ENCODE peak calls at places on chromosomes 3 and 15, in eight cellular contexts. L, H, J, F, O, A, Z and C are unnamed samples. For H3K9me3, the result is how much of the 10 kb centered on the place peaks cover.

GRCh38 chr3:179100652-179101051 is 29.0 kb upstream of the ZMAT3 start:
- DNase-seq in L (no peak), H (no peak), J (no peak), O (no peak), A (no peak), Z (no peak), F (no peak), C (no peak)

GRCh38 chr3:197367081-197367780 is 68.8 kb upstream of the DLG1 start:
- DNase-seq in L (no peak), H (peak), F (peak), J (peak), O (no peak), A (no peak), Z (peak), C (no peak)

GRCh38 chr15:97061392-97061791 is 730.9 kb downstream of the NR2F2 start:
- DNase-seq in A (no peak), J (no peak), H (no peak), L (no peak), F (no peak), O (no peak), Z (no peak), C (no peak)

GRCh38 chr3:74267583-74268184 is 346.8 kb downstream of the CNTN3 start:
- DNase-seq in J (peak), H (peak), O (peak), Z (no peak), A (no peak), L (no peak), F (peak), C (no peak)

GRCh38 chr3:188673509-188674239 is 498.1 kb upstream of the TPRG1 start:
- DNase-seq in F (peak), J (no peak), L (no peak), O (no peak), Z (peak), H (peak), A (no peak), C (peak)

GRCh38 chr3:182081096-182081495 is 369.4 kb downstream of the SOX2 start:
- DNase-seq in A (no peak), H (no peak), Z (no peak), L (no peak), O (no peak), J (no peak), F (no peak), C (no peak)

GRCh38 chr15:43376017-43376705 is 5.3 kb downstream of the TUBGCP4 start:
- DNase-seq in O (no peak), Z (no peak), J (no peak), A (no peak), L (no peak), H (peak), F (peak), C (no peak)

GRCh38 chr3:63625161-63625560 is 27.3 kb upstream of the SNTN start:
- DNase-seq in J (no peak), A (no peak), F (no peak), H (no peak), Z (peak), O (no peak), L (no peak), C (no peak)

GRCh38 chr15:88812137-88812536 is 8.9 kb downstream of the ACAN start:
- DNase-seq in Z (no peak), A (no peak), F (no peak), L (no peak), H (no peak), J (no peak), O (no peak), C (no peak)

GRCh38 chr3:31377045-31377642 is 155.6 kb upstream of the STT3B start:
- DNase-seq in O (no peak), H (peak), Z (peak), L (no peak), F (peak), A (no peak), J (peak), C (no peak)

GRCh38 chr15:59237119-59237853 is 30.6 kb downstream of the LDHAL6B start:
- DNase-seq in L (no peak), Z (no peak), H (no peak), F (no peak), O (no peak), J (no peak), A (no peak), C (no peak)

GRCh38 chr3:195077611-195078540 is 193.1 kb downstream of the XXYLT1 start:
- DNase-seq in F (no peak), O (no peak), J (no peak), Z (no peak), H (no peak), L (no peak), A (peak), C (no peak)

GRCh38 chr3:46904303-46905190 is 27.0 kb downstream of the PTH1R start:
- DNase-seq in H (no peak), F (no peak), L (peak), O (no peak), A (peak), J (no peak), Z (no peak), C (no peak)

GRCh38 chr3:23949784-23950183 is 4.7 kb downstream of the NR1D2 start:
- DNase-seq in H (no peak), Z (no peak), L (no peak), A (peak), F (peak), O (no peak), J (peak), C (no peak)

GRCh38 chr3:188053710-188054379 is 100.1 kb upstream of the LPP start:
- DNase-seq in F (no peak), L (no peak), J (no peak), Z (no peak), H (no peak), A (no peak), O (no peak), C (peak)

GRCh38 chr15:78422571-78423340 is 15.3 kb upstream of the IREB2 start:
- DNase-seq in Z (peak), J (peak), H (peak), L (peak), A (peak), O (peak), F (peak), C (no peak)

GRCh38 chr3:120348065-120348980 is 831 bp downstream of the LRRC58 start:
- DNase-seq in Z (no peak), O (peak), A (no peak), F (peak), H (no peak), J (no peak), L (peak), C (no peak)

GRCh38 chr3:112437146-112438022 is 61.9 kb downstream of the BTLA start:
- DNase-seq in J (no peak), F (no peak), A (no peak), L (no peak), H (peak), O (no peak), Z (no peak), C (no peak)

GRCh38 chr15:30901889-30902288 is 1.8 kb upstream of the FAN1 start:
- DNase-seq in L (no peak), A (no peak), Z (no peak), J (no peak), O (no peak), F (no peak), H (no peak), C (no peak)

GRCh38 chr3:69784854-69785523 is 45.7 kb downstream of the MITF start:
- DNase-seq in H (peak), O (no peak), J (peak), A (peak), Z (no peak), L (no peak), F (peak), C (no peak)

GRCh38 chr3:113255100-113255853 is 43.9 kb downstream of the BOC start:
- DNase-seq in H (no peak), O (no peak), A (no peak), Z (no peak), F (no peak), J (no peak), L (no peak), C (no peak)

GRCh38 chr15:75815811-75816719 is 27.2 kb upstream of the UBE2Q2 start:
- DNase-seq in F (no peak), A (peak), O (no peak), J (no peak), H (no peak), Z (no peak), L (no peak), C (no peak)

DNA sequence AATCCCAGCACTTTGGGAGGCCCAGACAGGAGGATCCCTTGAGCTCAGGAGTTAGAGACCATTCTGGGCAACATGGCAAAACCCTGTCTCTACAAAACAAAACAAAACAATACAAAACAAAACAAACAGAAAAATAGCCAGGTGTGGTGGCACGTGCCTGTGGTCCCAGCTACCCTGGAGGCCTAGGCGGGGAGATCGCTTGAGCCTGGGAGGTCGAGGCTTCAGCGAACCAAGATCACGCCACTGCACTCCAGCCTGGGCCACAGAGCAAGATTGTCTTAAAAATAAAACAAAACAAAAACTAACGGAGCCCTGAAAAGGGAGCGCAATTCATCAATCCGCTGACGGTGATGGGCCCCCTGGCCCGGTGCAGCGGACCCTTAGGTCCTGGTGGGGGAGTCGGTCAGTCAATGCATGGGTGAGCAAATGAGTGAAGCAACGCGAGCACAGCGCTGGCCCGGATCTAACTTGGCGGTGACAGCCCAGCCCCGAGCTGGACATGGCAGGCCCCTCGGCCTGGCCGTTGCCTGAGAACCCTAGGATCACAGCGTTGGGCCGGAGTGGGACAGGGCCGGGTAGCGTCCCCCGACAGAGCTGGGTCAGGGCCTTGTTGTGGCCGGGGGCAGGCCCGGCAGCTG is 52.4 kb upstream of the BLM start:
- DNase-seq in L (no peak), J (peak), H (peak), O (peak), F (no peak), Z (no peak), A (peak), C (no peak)
- H3K4me3 ChIP-seq in L (peak), J (peak), H (peak), O (peak), F (no peak), Z (peak), A (peak), C (no peak)

GRCh38 chr15:99387769-99388168 is 136.5 kb downstream of the LRRC28 start:
- DNase-seq in O (no peak), A (no peak), H (no peak), Z (no peak), J (no peak), L (no peak), F (no peak), C (no peak)

GRCh38 chr15:99390667-99391066 is 139.4 kb downstream of the LRRC28 start:
- DNase-seq in O (no peak), Z (no peak), L (no peak), J (no peak), F (no peak), A (no peak), H (no peak), C (no peak)

GRCh38 chr15:99385865-99386264 is 134.6 kb downstream of the LRRC28 start:
- DNase-seq in O (peak), H (peak), J (peak), L (no peak), A (peak), F (peak), Z (no peak), C (no peak)

GRCh38 chr15:99384992-99385669 is 133.8 kb downstream of the LRRC28 start:
- DNase-seq in L (no peak), H (no peak), Z (no peak), A (no peak), O (no peak), F (no peak), J (no peak), C (no peak)

DNA sequence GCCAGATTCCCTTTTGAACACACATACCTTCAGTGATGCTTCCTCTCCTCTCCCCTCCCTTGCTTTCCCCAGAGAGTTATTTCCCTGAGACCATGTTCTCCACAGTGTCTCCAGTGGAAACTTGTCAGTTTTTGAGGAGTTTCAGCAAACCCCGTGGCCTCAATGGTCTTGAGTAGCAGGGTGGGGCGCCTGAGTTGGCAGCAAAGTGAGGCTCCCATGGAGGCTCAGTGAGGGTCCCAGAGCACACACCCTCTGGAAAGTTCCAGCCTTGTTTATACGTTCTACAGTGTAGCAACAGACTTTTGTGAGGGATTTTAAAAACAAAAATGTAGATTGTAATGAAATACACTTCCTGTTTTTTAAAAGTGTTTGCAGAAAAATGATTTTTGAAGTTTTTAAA is 135.1 kb downstream of the LRRC28 start:
- DNase-seq in O (no peak), F (no peak), H (no peak), L (no peak), J (no peak), Z (no peak), A (no peak), C (no peak)
- H3K9me3 ChIP-seq in O (under half), F (under half), H (under half), L (under half), J (under half), Z (under half), A (under half), C (under half)

GRCh38 chr3:50299929-50300680 is 900 bp upstream of the HYAL3 start:
- DNase-seq in Z (no peak), H (no peak), O (no peak), F (no peak), A (peak), J (peak), L (no peak), C (no peak)

GRCh38 chr3:50304601-50305000 is 1.2 kb upstream of the HYAL1 start:
- DNase-seq in A (no peak), H (no peak), F (no peak), J (no peak), Z (no peak), O (no peak), L (no peak), C (no peak)

GRCh38 chr3:50300681-50301254 is 1.6 kb upstream of the HYAL3 start:
- DNase-seq in L (no peak), O (no peak), A (no peak), F (no peak), H (no peak), J (no peak), Z (no peak), C (no peak)

GRCh38 chr3:50303038-50303815 is at the start of gene HYAL1:
- DNase-seq in A (peak), O (no peak), L (no peak), Z (no peak), H (peak), J (peak), F (peak), C (no peak)

GRCh38 chr3:50302095-50303037 is 1.0 kb downstream of the HYAL1 start:
- DNase-seq in L (no peak), A (peak), J (no peak), F (no peak), H (no peak), O (no peak), Z (no peak), C (no peak)
- H3K4me3 ChIP-seq in L (no peak), A (peak), J (peak), F (no peak), H (no peak), O (no peak), Z (no peak), C (no peak)

DNA sequence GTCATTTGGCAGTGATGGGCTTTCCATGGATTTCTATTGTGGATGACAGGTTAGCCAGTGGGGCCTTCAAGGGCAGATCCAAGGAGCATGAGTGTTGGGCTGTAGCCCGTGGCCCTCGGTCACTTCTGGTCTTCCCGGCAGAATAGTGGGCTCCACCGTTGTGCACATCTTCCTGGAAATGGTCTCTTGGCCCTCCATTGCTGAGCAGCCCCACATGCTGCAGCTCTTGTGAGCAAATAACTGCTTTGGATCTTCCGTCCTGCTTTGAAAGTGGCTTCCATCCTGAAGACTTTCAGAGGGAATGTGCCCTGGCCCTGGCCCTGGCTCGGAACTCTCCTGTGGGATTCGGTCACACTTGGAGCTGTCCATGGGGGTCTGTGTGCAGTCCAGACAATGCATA is 102.8 kb downstream of the SNRPN start:
- DNase-seq in A (no peak), J (peak), O (no peak), F (no peak), L (no peak), Z (no peak), H (no peak), C (no peak)
- H3K9me3 ChIP-seq in A (under half), J (half or more), O (half or more), F (half or more), L (half or more), Z (under half), H (half or more), C (under half)

GRCh38 chr15:67835349-67836133 is 4.3 kb downstream of the RNU6-1 start:
- DNase-seq in A (no peak), H (no peak), J (peak), F (no peak), O (no peak), Z (no peak), L (no peak), C (no peak)

GRCh38 chr15:67836477-67836876 is 3.4 kb downstream of the RNU6-1 start:
- DNase-seq in L (peak), A (peak), J (no peak), Z (no peak), O (peak), H (peak), F (peak), C (no peak)

GRCh38 chr15:67836955-67837354 is 2.9 kb downstream of the RNU6-1 start:
- DNase-seq in J (no peak), Z (no peak), O (no peak), H (no peak), L (no peak), F (no peak), A (no peak), C (no peak)

GRCh38 chr15:67834593-67835348 is 5.1 kb downstream of the RNU6-1 start:
- DNase-seq in O (no peak), J (no peak), L (no peak), Z (no peak), A (no peak), H (no peak), F (no peak), C (no peak)

GRCh38 chr15:67836134-67836455 is 3.8 kb downstream of the RNU6-1 start:
- DNase-seq in O (no peak), L (no peak), J (no peak), A (no peak), Z (no peak), F (no peak), H (no peak), C (no peak)
- H3K4me3 ChIP-seq in O (peak), L (peak), J (peak), A (peak), Z (no peak), F (peak), H (no peak), C (peak)

DNA sequence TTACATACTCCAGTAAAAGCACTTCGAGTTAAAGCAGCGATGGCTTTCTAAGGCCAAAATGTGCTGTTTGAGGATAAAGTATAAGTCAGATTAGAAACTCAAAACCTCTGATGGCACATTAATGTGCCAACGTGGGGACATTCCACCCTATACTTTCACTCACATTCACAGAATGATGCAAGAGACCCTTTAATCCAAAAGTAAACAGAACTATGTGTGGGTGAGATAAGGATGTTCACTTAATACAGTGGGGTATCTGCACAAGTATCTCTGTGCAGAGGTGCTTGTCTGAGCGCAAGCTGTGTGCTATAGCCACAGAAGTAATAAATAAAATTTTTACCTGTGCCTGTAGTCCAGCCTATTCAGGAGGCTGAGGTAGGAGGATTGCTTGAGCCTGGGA is 100.3 kb upstream of the CHL1 start:
- DNase-seq in J (no peak), Z (no peak), H (no peak), A (no peak), O (no peak), L (no peak), F (no peak), C (no peak)
- H3K9me3 ChIP-seq in J (under half), Z (under half), H (under half), A (under half), O (under half), L (under half), F (under half), C (under half)

GRCh38 chr3:128488636-128488994 is 4.4 kb downstream of the GATA2 start:
- DNase-seq in Z (no peak), A (no peak), H (no peak), F (no peak), L (no peak), J (no peak), O (no peak), C (no peak)
- H3K4me3 ChIP-seq in Z (peak), A (peak), H (peak), F (no peak), L (peak), J (peak), O (peak), C (peak)

GRCh38 chr15:26697913-26698312 is 75.0 kb downstream of the GABRB3 start:
- DNase-seq in O (no peak), F (no peak), L (no peak), J (no peak), A (no peak), H (no peak), Z (no peak), C (no peak)
- H3K9me3 ChIP-seq in O (under half), F (under half), L (under half), J (under half), A (under half), H (under half), Z (under half), C (under half)

DNA sequence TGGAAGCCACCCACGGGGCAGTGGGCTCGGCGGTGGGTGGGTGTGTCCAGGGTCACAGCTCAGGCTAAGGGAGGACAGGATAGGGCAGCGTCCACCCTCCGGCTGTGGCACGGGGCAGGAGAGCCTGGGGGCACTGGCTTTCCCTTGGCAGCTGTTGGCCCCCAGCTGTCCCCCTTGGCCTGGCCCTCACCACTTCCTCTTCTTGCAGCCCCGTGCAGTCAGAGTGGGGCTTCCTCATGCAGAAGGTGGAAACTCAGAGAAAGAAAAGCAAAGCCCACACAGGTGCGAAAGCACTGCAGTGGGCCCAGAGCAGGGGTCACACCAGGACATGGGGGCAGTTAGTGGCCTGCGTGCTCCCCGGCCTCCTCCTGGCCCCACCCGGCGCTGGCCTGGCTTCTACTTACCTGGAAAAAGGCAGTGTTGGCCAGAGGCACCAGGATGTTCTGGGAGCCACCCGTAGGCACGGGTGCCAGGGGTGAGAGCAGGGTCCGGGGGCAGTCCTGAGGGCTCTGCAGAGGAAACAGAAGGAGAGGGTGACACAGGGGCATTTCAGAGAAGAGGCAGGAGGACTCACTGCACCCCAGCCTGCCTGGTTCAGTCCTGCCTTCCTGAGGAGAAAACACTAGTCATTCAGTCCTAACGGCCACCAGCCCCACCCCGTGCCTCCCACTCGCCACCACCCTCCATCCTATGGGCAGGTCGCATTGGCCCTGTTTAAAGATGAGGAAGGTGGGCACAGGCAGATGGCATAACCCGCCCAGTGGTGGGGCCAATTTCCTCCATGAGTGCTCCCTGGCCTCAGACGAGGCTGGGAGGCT is 28.3 kb downstream of the PLXND1 start:
- DNase-seq in F (no peak), L (peak), O (no peak), A (peak), Z (no peak), H (no peak), J (peak), C (no peak)
- H3K4me3 ChIP-seq in F (no peak), L (peak), O (no peak), A (no peak), Z (no peak), H (no peak), J (no peak), C (no peak)